ENCODE peak calls at places on chromosomes 3 and 15, in six cellular contexts. B is stimulated activated CD8-positive, alpha-beta memory T cell treated with anti-CD3 and anti-CD28 coated beads, Interleukin-15, amount 100 ng/mL, for 24 hours; P is D341Med; A is foreskin fibroblast; T is AG20443; N is activated CD4-positive, alpha-beta T cell treated with anti-CD3 and anti-CD28 coated beads, Interleukin-2, amount 50 U/mL, for 24 hours. U is an unnamed sample.

GRCh38 chr3:115388825-115389224 is 234.5 kb upstream of the GAP43 start:
- DNase-seq in B (no peak), P (no peak), A (peak; percentile 53), T (no peak), N (no peak), U (no peak)

GRCh38 chr3:82572721-82573120 is 811.3 kb upstream of the GBE1 start:
- DNase-seq in B (no peak), P (no peak), A (peak; percentile 28), T (no peak), N (no peak), U (no peak)

GRCh38 chr3:59867185-59868002 is 817.6 kb upstream of the CFAP20DC start:
- DNase-seq in B (no peak), P (no peak), A (no peak), T (no peak), N (no peak), U (no peak)

GRCh38 chr3:16373270-16373785 is 108.3 kb downstream of the OXNAD1 start:
- DNase-seq in B (no peak), P (no peak), A (no peak), T (no peak), N (no peak), U (no peak)

GRCh38 chr3:190305406-190305805 is 16.8 kb downstream of the CLDN1 start:
- DNase-seq in B (no peak), P (no peak), A (peak; percentile 59), T (peak; percentile 48), N (no peak), U (peak; percentile 3)

GRCh38 chr3:126083511-126083912 is 412 bp downstream of the SLC41A3 start:
- DNase-seq in B (peak; percentile 26), P (no peak), A (peak; percentile 68), T (peak; percentile 70), N (peak; percentile 7), U (peak; percentile 13)

GRCh38 chr3:136819784-136820640 is 1.1 kb downstream of the SLC35G2 start:
- DNase-seq in B (no peak), P (peak; percentile 67), A (peak; percentile 79), T (peak; percentile 70), N (peak; percentile 3), U (peak; percentile 27)

GRCh38 chr3:33722186-33722585 is 4.1 kb upstream of the CLASP2 start:
- DNase-seq in B (no peak), P (no peak), A (no peak), T (no peak), N (no peak), U (no peak)

GRCh38 chr15:61315471-61315870 is 86.4 kb upstream of the RORA start:
- DNase-seq in B (no peak), P (no peak), A (no peak), T (no peak), N (no peak), U (no peak)

GRCh38 chr3:143535994-143536784 is 312.1 kb downstream of the SLC9A9 start:
- DNase-seq in B (no peak), P (no peak), A (no peak), T (no peak), N (no peak), U (no peak)

GRCh38 chr3:195072916-195073564 is 197.9 kb downstream of the XXYLT1 start:
- DNase-seq in B (no peak), P (no peak), A (no peak), T (no peak), N (no peak), U (no peak)

GRCh38 chr3:139517321-139517720 is 22.2 kb downstream of the RBP1 start:
- DNase-seq in B (no peak), P (no peak), A (no peak), T (no peak), N (no peak), U (no peak)

GRCh38 chr3:114453296-114453888 is 159.6 kb downstream of the TIGIT start:
- DNase-seq in B (no peak), P (no peak), A (no peak), T (no peak), N (no peak), U (no peak)

GRCh38 chr15:83285284-83285978 is 967 bp upstream of the BNC1 start:
- DNase-seq in B (no peak), P (peak; percentile 46), A (no peak), T (no peak), N (no peak), U (no peak)